ENCODE peak calls at places on chromosomes 5 and 9, in four cellular contexts. One of them, this sample, is unnamed.

GRCh38 chr5:174581483-174581882 is 142.9 kb upstream of the MSX2 start:
- DNase-seq in activated B cell treated with CpG ODN at 0.5 μM for 24 hours: no peak
- DNase-seq in T-helper 2 cell: no peak
- DNase-seq in HTR-8/SVneo: peak
- DNase-seq in this sample: no peak

GRCh38 chr9:97419315-97419867 is 7.5 kb downstream of the TDRD7 start:
- DNase-seq in activated B cell treated with CpG ODN at 0.5 μM for 24 hours: no peak
- DNase-seq in HTR-8/SVneo: no peak
- DNase-seq in T-helper 2 cell: no peak
- DNase-seq in this sample: no peak

GRCh38 chr5:14870347-14871083 is 1.1 kb downstream of the ANKH start:
- DNase-seq in HTR-8/SVneo: no peak
- DNase-seq in T-helper 2 cell: peak
- DNase-seq in activated B cell treated with CpG ODN at 0.5 μM for 24 hours: peak
- DNase-seq in this sample: no peak

GRCh38 chr5:131363811-131364506 is 100.1 kb downstream of the CDC42SE2 start:
- DNase-seq in HTR-8/SVneo: no peak
- DNase-seq in activated B cell treated with CpG ODN at 0.5 μM for 24 hours: no peak
- DNase-seq in T-helper 2 cell: no peak
- DNase-seq in this sample: no peak

GRCh38 chr9:128733256-128733655 is 9.3 kb upstream of the ZDHHC12 start:
- DNase-seq in T-helper 2 cell: no peak
- DNase-seq in activated B cell treated with CpG ODN at 0.5 μM for 24 hours: no peak
- DNase-seq in HTR-8/SVneo: peak
- DNase-seq in this sample: no peak

GRCh38 chr9:108142504-108143201 is 653.1 kb upstream of the KLF4 start:
- DNase-seq in activated B cell treated with CpG ODN at 0.5 μM for 24 hours: no peak
- DNase-seq in HTR-8/SVneo: no peak
- DNase-seq in T-helper 2 cell: peak
- DNase-seq in this sample: no peak

GRCh38 chr9:224540-225520 is 10.2 kb downstream of the DOCK8 start:
- DNase-seq in HTR-8/SVneo: no peak
- DNase-seq in activated B cell treated with CpG ODN at 0.5 μM for 24 hours: no peak
- DNase-seq in T-helper 2 cell: no peak
- DNase-seq in this sample: no peak

GRCh38 chr5:77806213-77806843 is 30.2 kb upstream of the TBCA start:
- DNase-seq in HTR-8/SVneo: no peak
- DNase-seq in T-helper 2 cell: peak
- DNase-seq in activated B cell treated with CpG ODN at 0.5 μM for 24 hours: no peak
- DNase-seq in this sample: no peak

GRCh38 chr5:9733456-9733855 is 103.3 kb upstream of the TAS2R1 start:
- DNase-seq in HTR-8/SVneo: no peak
- DNase-seq in activated B cell treated with CpG ODN at 0.5 μM for 24 hours: no peak
- DNase-seq in T-helper 2 cell: no peak
- DNase-seq in this sample: no peak

GRCh38 chr9:9753266-9753665 is 859.5 kb downstream of the PTPRD start:
- DNase-seq in T-helper 2 cell: no peak
- DNase-seq in activated B cell treated with CpG ODN at 0.5 μM for 24 hours: no peak
- DNase-seq in HTR-8/SVneo: no peak
- DNase-seq in this sample: no peak

GRCh38 chr5:175847503-175847902 is 23.9 kb upstream of the CPLX2 start:
- DNase-seq in T-helper 2 cell: peak
- DNase-seq in activated B cell treated with CpG ODN at 0.5 μM for 24 hours: no peak
- DNase-seq in HTR-8/SVneo: no peak
- DNase-seq in this sample: no peak

This sample was measured in CD14-positive monocyte.